ENCODE peak calls at places on chromosomes 3 and 15, in ten cellular contexts. One of them, this sample, is unnamed.

GRCh38 chr3:139088462-139089324 is 44.0 kb upstream of the PRR23C start:
- DNase-seq in ascending aorta: no peak
- DNase-seq in endothelial cell: no peak
- DNase-seq in dorsolateral prefrontal cortex: no peak
- DNase-seq in RWPE1: no peak
- DNase-seq in A673: no peak
- DNase-seq in MM.1S: no peak
- DNase-seq in activated CD8-positive, alpha-beta T cell treated with anti-CD3 and anti-CD28 coated beads for 36 hours: no peak
- DNase-seq in tibial nerve: no peak
- DNase-seq in Panc1: no peak
- DNase-seq in this sample: no peak

GRCh38 chr15:83365370-83365938 is 81.0 kb upstream of the BNC1 start:
- DNase-seq in MM.1S: peak
- DNase-seq in RWPE1: peak
- DNase-seq in ascending aorta: no peak
- DNase-seq in activated CD8-positive, alpha-beta T cell treated with anti-CD3 and anti-CD28 coated beads for 36 hours: peak
- DNase-seq in A673: peak
- DNase-seq in Panc1: no peak
- DNase-seq in tibial nerve: peak
- DNase-seq in dorsolateral prefrontal cortex: peak
- DNase-seq in endothelial cell: peak
- DNase-seq in this sample: peak

GRCh38 chr15:31262901-31263671 is 63.5 kb upstream of the KLF13 start:
- DNase-seq in A673: no peak
- DNase-seq in MM.1S: peak
- DNase-seq in tibial nerve: no peak
- DNase-seq in endothelial cell: no peak
- DNase-seq in dorsolateral prefrontal cortex: no peak
- DNase-seq in activated CD8-positive, alpha-beta T cell treated with anti-CD3 and anti-CD28 coated beads for 36 hours: peak
- DNase-seq in RWPE1: peak
- DNase-seq in Panc1: no peak
- DNase-seq in ascending aorta: no peak
- DNase-seq in this sample: peak

GRCh38 chr15:90020041-90020735 is 19.1 kb downstream of the ZNF710 start:
- DNase-seq in tibial nerve: no peak
- DNase-seq in A673: no peak
- DNase-seq in RWPE1: no peak
- DNase-seq in ascending aorta: no peak
- DNase-seq in Panc1: no peak
- DNase-seq in activated CD8-positive, alpha-beta T cell treated with anti-CD3 and anti-CD28 coated beads for 36 hours: no peak
- DNase-seq in MM.1S: peak
- DNase-seq in endothelial cell: peak
- DNase-seq in dorsolateral prefrontal cortex: no peak
- DNase-seq in this sample: no peak

GRCh38 chr3:194828926-194829325 is 143.2 kb downstream of the FAM43A start:
- DNase-seq in dorsolateral prefrontal cortex: no peak
- DNase-seq in MM.1S: no peak
- DNase-seq in A673: no peak
- DNase-seq in activated CD8-positive, alpha-beta T cell treated with anti-CD3 and anti-CD28 coated beads for 36 hours: no peak
- DNase-seq in Panc1: no peak
- DNase-seq in RWPE1: no peak
- DNase-seq in tibial nerve: no peak
- DNase-seq in ascending aorta: no peak
- DNase-seq in endothelial cell: no peak
- DNase-seq in this sample: no peak

GRCh38 chr3:71447803-71448202 is 135.7 kb downstream of the FOXP1 start:
- DNase-seq in dorsolateral prefrontal cortex: no peak
- DNase-seq in activated CD8-positive, alpha-beta T cell treated with anti-CD3 and anti-CD28 coated beads for 36 hours: no peak
- DNase-seq in RWPE1: peak
- DNase-seq in ascending aorta: no peak
- DNase-seq in endothelial cell: no peak
- DNase-seq in Panc1: no peak
- DNase-seq in MM.1S: no peak
- DNase-seq in A673: no peak
- DNase-seq in tibial nerve: no peak
- DNase-seq in this sample: no peak

GRCh38 chr3:173138031-173138430 is 3.0 kb downstream of the SPATA16 start:
- DNase-seq in tibial nerve: no peak
- DNase-seq in dorsolateral prefrontal cortex: no peak
- DNase-seq in endothelial cell: no peak
- DNase-seq in ascending aorta: no peak
- DNase-seq in RWPE1: no peak
- DNase-seq in activated CD8-positive, alpha-beta T cell treated with anti-CD3 and anti-CD28 coated beads for 36 hours: no peak
- DNase-seq in A673: peak
- DNase-seq in Panc1: no peak
- DNase-seq in MM.1S: no peak
- DNase-seq in this sample: no peak

GRCh38 chr3:185824051-185824466 is 783 bp downstream of the IGF2BP2 start:
- DNase-seq in A673: peak
- DNase-seq in dorsolateral prefrontal cortex: no peak
- DNase-seq in activated CD8-positive, alpha-beta T cell treated with anti-CD3 and anti-CD28 coated beads for 36 hours: no peak
- DNase-seq in Panc1: no peak
- DNase-seq in endothelial cell: peak
- DNase-seq in ascending aorta: no peak
- DNase-seq in RWPE1: no peak
- DNase-seq in tibial nerve: no peak
- DNase-seq in MM.1S: peak
- DNase-seq in this sample: no peak

GRCh38 chr15:29698030-29698701 is 124.1 kb downstream of the TJP1 start:
- DNase-seq in A673: no peak
- DNase-seq in MM.1S: no peak
- DNase-seq in endothelial cell: no peak
- DNase-seq in Panc1: peak
- DNase-seq in activated CD8-positive, alpha-beta T cell treated with anti-CD3 and anti-CD28 coated beads for 36 hours: no peak
- DNase-seq in RWPE1: peak
- DNase-seq in dorsolateral prefrontal cortex: no peak
- DNase-seq in ascending aorta: no peak
- DNase-seq in tibial nerve: no peak
- DNase-seq in this sample: no peak

DNA sequence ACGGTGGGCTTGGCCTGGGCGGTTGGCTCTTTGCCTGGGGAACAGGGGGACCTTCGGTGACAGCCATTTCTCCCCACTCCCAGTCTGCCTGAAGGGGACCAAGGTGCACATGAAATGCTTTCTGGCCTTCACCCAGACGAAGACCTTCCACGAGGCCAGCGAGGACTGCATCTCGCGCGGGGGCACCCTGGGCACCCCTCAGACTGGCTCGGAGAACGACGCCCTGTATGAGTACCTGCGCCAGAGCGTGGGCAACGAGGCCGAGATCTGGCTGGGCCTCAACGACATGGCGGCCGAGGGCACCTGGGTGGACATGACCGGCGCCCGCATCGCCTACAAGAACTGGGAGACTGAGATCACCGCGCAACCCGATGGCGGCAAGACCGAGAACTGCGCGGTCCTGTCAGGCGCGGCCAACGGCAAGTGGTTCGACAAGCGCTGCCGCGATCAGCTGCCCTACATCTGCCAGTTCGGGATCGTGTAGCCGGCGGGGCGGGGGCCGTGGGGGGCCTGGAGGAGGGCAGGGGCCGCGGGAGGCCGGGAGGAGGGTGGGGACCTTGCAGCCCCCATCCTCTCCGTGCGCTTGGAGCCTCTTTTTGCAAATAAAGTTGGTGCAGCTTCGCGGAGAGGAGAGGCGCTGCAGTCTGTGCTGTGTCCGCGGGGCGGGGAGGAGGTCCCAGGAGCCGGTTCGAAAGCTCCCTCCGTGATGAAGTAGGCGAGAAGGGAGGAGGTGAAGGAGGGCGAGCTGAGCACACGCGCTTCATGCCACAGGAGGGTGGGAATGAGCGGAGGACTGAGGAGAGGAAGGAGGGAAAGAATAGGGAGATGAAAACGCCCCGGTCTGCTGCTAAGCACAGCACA is 9.6 kb downstream of the CLEC3B start:
- DNase-seq in dorsolateral prefrontal cortex: no peak
- DNase-seq in Panc1: no peak
- DNase-seq in ascending aorta: no peak
- DNase-seq in endothelial cell: peak
- DNase-seq in RWPE1: no peak
- DNase-seq in activated CD8-positive, alpha-beta T cell treated with anti-CD3 and anti-CD28 coated beads for 36 hours: peak
- DNase-seq in A673: peak
- DNase-seq in MM.1S: no peak
- DNase-seq in tibial nerve: no peak
- DNase-seq in this sample: no peak
- TF ChIP-seq CTCF in dorsolateral prefrontal cortex: no peak
- TF ChIP-seq CTCF in Panc1: no peak
- TF ChIP-seq CTCF in ascending aorta: no peak
- TF ChIP-seq CTCF in endothelial cell: no peak
- TF ChIP-seq CTCF in RWPE1: no peak
- TF ChIP-seq CTCF in activated CD8-positive, alpha-beta T cell treated with anti-CD3 and anti-CD28 coated beads for 36 hours: no peak
- TF ChIP-seq CTCF in A673: no peak
- TF ChIP-seq CTCF in MM.1S: no peak
- TF ChIP-seq CTCF in tibial nerve: peak
- TF ChIP-seq CTCF in this sample: no peak

GRCh38 chr3:143121240-143122088 is 1.9 kb downstream of the CHST2 start:
- DNase-seq in Panc1: no peak
- DNase-seq in tibial nerve: no peak
- DNase-seq in endothelial cell: peak
- DNase-seq in RWPE1: no peak
- DNase-seq in ascending aorta: no peak
- DNase-seq in MM.1S: no peak
- DNase-seq in activated CD8-positive, alpha-beta T cell treated with anti-CD3 and anti-CD28 coated beads for 36 hours: peak
- DNase-seq in dorsolateral prefrontal cortex: peak
- DNase-seq in A673: peak
- DNase-seq in this sample: no peak
- TF ChIP-seq CTCF in Panc1: peak
- TF ChIP-seq CTCF in tibial nerve: no peak
- TF ChIP-seq CTCF in endothelial cell: peak
- TF ChIP-seq CTCF in RWPE1: peak
- TF ChIP-seq CTCF in ascending aorta: no peak
- TF ChIP-seq CTCF in MM.1S: no peak
- TF ChIP-seq CTCF in activated CD8-positive, alpha-beta T cell treated with anti-CD3 and anti-CD28 coated beads for 36 hours: peak
- TF ChIP-seq CTCF in dorsolateral prefrontal cortex: peak
- TF ChIP-seq CTCF in A673: peak
- TF ChIP-seq CTCF in this sample: no peak

GRCh38 chr3:109228391-109229080 is 87.8 kb downstream of the DPPA2 start:
- DNase-seq in A673: no peak
- DNase-seq in activated CD8-positive, alpha-beta T cell treated with anti-CD3 and anti-CD28 coated beads for 36 hours: no peak
- DNase-seq in ascending aorta: no peak
- DNase-seq in endothelial cell: no peak
- DNase-seq in RWPE1: no peak
- DNase-seq in Panc1: no peak
- DNase-seq in tibial nerve: no peak
- DNase-seq in MM.1S: peak
- DNase-seq in dorsolateral prefrontal cortex: no peak
- DNase-seq in this sample: no peak

DNA sequence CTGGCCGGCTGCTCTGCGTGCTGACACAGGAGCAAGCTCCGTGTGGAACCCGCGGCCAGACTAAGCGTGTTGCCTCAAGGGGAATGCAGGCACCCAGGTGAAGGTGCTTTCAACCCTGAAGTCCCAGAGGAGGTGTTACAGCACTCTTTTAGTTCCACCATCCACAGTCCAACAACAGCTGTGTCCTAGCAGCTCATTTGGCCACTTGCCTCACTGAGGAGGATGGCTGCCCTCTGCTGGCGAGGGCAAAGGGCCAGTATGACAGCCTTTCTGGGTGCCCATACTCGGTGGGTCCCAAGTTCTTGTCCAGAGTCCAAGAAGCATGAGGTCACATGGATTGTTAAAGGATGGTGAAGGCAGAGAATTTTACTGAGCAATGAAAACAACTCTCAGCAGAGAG is 87.8 kb downstream of the C3orf85 start:
- DNase-seq in A673: no peak
- DNase-seq in activated CD8-positive, alpha-beta T cell treated with anti-CD3 and anti-CD28 coated beads for 36 hours: peak
- DNase-seq in Panc1: no peak
- DNase-seq in endothelial cell: peak
- DNase-seq in dorsolateral prefrontal cortex: no peak
- DNase-seq in RWPE1: no peak
- DNase-seq in MM.1S: peak
- DNase-seq in tibial nerve: no peak
- DNase-seq in ascending aorta: no peak
- DNase-seq in this sample: no peak
- TF ChIP-seq CTCF in A673: peak
- TF ChIP-seq CTCF in activated CD8-positive, alpha-beta T cell treated with anti-CD3 and anti-CD28 coated beads for 36 hours: no peak
- TF ChIP-seq CTCF in Panc1: peak
- TF ChIP-seq CTCF in endothelial cell: peak
- TF ChIP-seq CTCF in dorsolateral prefrontal cortex: peak
- TF ChIP-seq CTCF in RWPE1: no peak
- TF ChIP-seq CTCF in MM.1S: peak
- TF ChIP-seq CTCF in tibial nerve: no peak
- TF ChIP-seq CTCF in ascending aorta: no peak
- TF ChIP-seq CTCF in this sample: no peak

GRCh38 chr3:112972158-112972557 is 2.7 kb downstream of the CD200R1 start:
- DNase-seq in ascending aorta: no peak
- DNase-seq in tibial nerve: no peak
- DNase-seq in Panc1: no peak
- DNase-seq in dorsolateral prefrontal cortex: no peak
- DNase-seq in RWPE1: no peak
- DNase-seq in MM.1S: no peak
- DNase-seq in activated CD8-positive, alpha-beta T cell treated with anti-CD3 and anti-CD28 coated beads for 36 hours: no peak
- DNase-seq in A673: no peak
- DNase-seq in endothelial cell: no peak
- DNase-seq in this sample: no peak
- TF ChIP-seq CTCF in ascending aorta: no peak
- TF ChIP-seq CTCF in tibial nerve: no peak
- TF ChIP-seq CTCF in Panc1: no peak
- TF ChIP-seq CTCF in dorsolateral prefrontal cortex: no peak
- TF ChIP-seq CTCF in RWPE1: no peak
- TF ChIP-seq CTCF in MM.1S: peak
- TF ChIP-seq CTCF in activated CD8-positive, alpha-beta T cell treated with anti-CD3 and anti-CD28 coated beads for 36 hours: no peak
- TF ChIP-seq CTCF in A673: no peak
- TF ChIP-seq CTCF in endothelial cell: no peak
- TF ChIP-seq CTCF in this sample: no peak

This sample was measured in omental fat pad.